ENCODE peak calls at places on chromosomes 11 and 22, in five cellular contexts. One of them, this sample, is unnamed.

GRCh38 chr11:37786214-37786755 is 1188.2 kb upstream of the RAG2 start:
- DNase-seq in GM04504: no peak
- DNase-seq in T-helper 2 cell: no peak
- DNase-seq in HEK293T: no peak
- DNase-seq in AG10803: peak; percentile 23
- DNase-seq in this sample: no peak

GRCh38 chr11:63710476-63711217 is 29.3 kb downstream of the RTN3 start:
- DNase-seq in AG10803: peak; percentile 94
- DNase-seq in HEK293T: peak; percentile 29
- DNase-seq in T-helper 2 cell: no peak
- DNase-seq in GM04504: peak; percentile 73
- DNase-seq in this sample: no peak

GRCh38 chr11:119300198-119300964 is 16.5 kb downstream of the MCAM start:
- DNase-seq in T-helper 2 cell: no peak
- DNase-seq in HEK293T: no peak
- DNase-seq in GM04504: no peak
- DNase-seq in AG10803: no peak
- DNase-seq in this sample: no peak

GRCh38 chr22:36873614-36874308 is 13.0 kb downstream of the NCF4 start:
- DNase-seq in AG10803: peak; percentile 78
- DNase-seq in GM04504: peak; percentile 22
- DNase-seq in HEK293T: peak; percentile 76
- DNase-seq in T-helper 2 cell: no peak
- DNase-seq in this sample: peak; percentile 64

GRCh38 chr11:12900496-12900895 is 108.6 kb upstream of the RASSF10 start:
- DNase-seq in AG10803: peak; percentile 94
- DNase-seq in HEK293T: no peak
- DNase-seq in T-helper 2 cell: no peak
- DNase-seq in GM04504: peak; percentile 68
- DNase-seq in this sample: no peak

GRCh38 chr11:27934830-27935145 is 173.2 kb downstream of the KIF18A start:
- DNase-seq in AG10803: peak; percentile 97
- DNase-seq in T-helper 2 cell: no peak
- DNase-seq in GM04504: peak; percentile 88
- DNase-seq in HEK293T: no peak
- DNase-seq in this sample: no peak

GRCh38 chr11:2772544-2773031 is 72.8 kb upstream of the KCNQ1OT1 start:
- DNase-seq in T-helper 2 cell: no peak
- DNase-seq in HEK293T: no peak
- DNase-seq in AG10803: peak; percentile 53
- DNase-seq in GM04504: peak; percentile 17
- DNase-seq in this sample: no peak

GRCh38 chr11:118289411-118289810 is 15.1 kb upstream of the CD3E start:
- DNase-seq in GM04504: no peak
- DNase-seq in T-helper 2 cell: no peak
- DNase-seq in HEK293T: no peak
- DNase-seq in AG10803: no peak
- DNase-seq in this sample: no peak

GRCh38 chr11:78800089-78800690 is 225.5 kb upstream of the NARS2 start:
- DNase-seq in AG10803: no peak
- DNase-seq in T-helper 2 cell: no peak
- DNase-seq in GM04504: no peak
- DNase-seq in HEK293T: no peak
- DNase-seq in this sample: no peak

GRCh38 chr11:70502677-70503076 is 104.3 kb downstream of the CTTN start:
- DNase-seq in HEK293T: no peak
- DNase-seq in GM04504: no peak
- DNase-seq in T-helper 2 cell: no peak
- DNase-seq in AG10803: no peak
- DNase-seq in this sample: no peak

This sample was measured in HuH-7.5.